ENCODE peak calls at places on chromosome 21, in five cellular contexts. K is heart left ventricle, V is stomach, O is HCT116, A is IMR-90. M is an unnamed sample.

GRCh38 chr21:25568230-25568629 is 39.1 kb downstream of the MRPL39 start:
- DNase-seq in K (peak; percentile 44), V (no peak), O (no peak), A (peak; percentile 78), M (peak; percentile 23)

GRCh38 chr21:42201615-42202161 is 17.3 kb upstream of the ABCG1 start:
- DNase-seq in K (no peak), V (no peak), O (no peak), A (no peak), M (no peak)

GRCh38 chr21:34887729-34888568 is 161.2 kb downstream of the RUNX1 start:
- DNase-seq in K (peak; percentile 88), V (peak; percentile 82), O (no peak), A (peak; percentile 99), M (peak; percentile 64)

GRCh38 chr21:44532712-44533111 is 7.3 kb downstream of the KRTAP10-1 start:
- DNase-seq in K (peak; percentile 25), V (no peak), O (no peak), A (no peak), M (no peak)

GRCh38 chr21:15037894-15038293 is 26.9 kb downstream of the NRIP1 start:
- DNase-seq in K (no peak), V (no peak), O (no peak), A (no peak), M (no peak)

GRCh38 chr21:41765393-41765950 is 1.4 kb downstream of the RIPK4 start:
- DNase-seq in K (no peak), V (no peak), O (no peak), A (no peak), M (no peak)

GRCh38 chr21:44485796-44486195 is 30.5 kb downstream of the LRRC3 start:
- DNase-seq in K (no peak), V (no peak), O (no peak), A (no peak), M (no peak)

GRCh38 chr21:43306911-43307676 is 119.8 kb downstream of the SIK1 start:
- DNase-seq in K (peak; percentile 86), V (peak; percentile 76), O (no peak), A (peak; percentile 28), M (no peak)

GRCh38 chr21:29342394-29342957 is 43.8 kb downstream of the BACH1 start:
- DNase-seq in K (peak; percentile 76), V (no peak), O (no peak), A (peak; percentile 99), M (no peak)

GRCh38 chr21:35559128-35559831 is 501.0 kb downstream of the SETD4 start:
- DNase-seq in K (no peak), V (no peak), O (no peak), A (peak; percentile 95), M (no peak)

GRCh38 chr21:34912022-34912933 is 136.8 kb downstream of the RUNX1 start:
- DNase-seq in K (no peak), V (no peak), O (no peak), A (no peak), M (no peak)

GRCh38 chr21:26368591-26368990 is 198.0 kb upstream of the APP start:
- DNase-seq in K (no peak), V (no peak), O (no peak), A (no peak), M (no peak)

GRCh38 chr21:26811031-26811430 is 34.2 kb downstream of the ADAMTS1 start:
- DNase-seq in K (no peak), V (no peak), O (no peak), A (peak; percentile 82), M (no peak)

GRCh38 chr21:17293194-17293593 is 219.6 kb upstream of the CXADR start:
- DNase-seq in K (no peak), V (no peak), O (no peak), A (no peak), M (no peak)

GRCh38 chr21:26157842-26158241 is 12.7 kb downstream of the APP start:
- DNase-seq in K (no peak), V (no peak), O (no peak), A (no peak), M (no peak)

GRCh38 chr21:14889080-14889805 is 175.6 kb downstream of the NRIP1 start:
- DNase-seq in K (no peak), V (no peak), O (no peak), A (peak; percentile 71), M (no peak)

GRCh38 chr21:35046880-35047229 is 2.2 kb downstream of the RUNX1 start:
- DNase-seq in K (peak; percentile 33), V (no peak), O (no peak), A (no peak), M (no peak)

GRCh38 chr21:29219165-29219770 is 79.5 kb upstream of the BACH1 start:
- DNase-seq in K (no peak), V (no peak), O (no peak), A (peak; percentile 47), M (no peak)

GRCh38 chr21:35045539-35046222 is 3.4 kb downstream of the RUNX1 start:
- DNase-seq in K (no peak), V (no peak), O (no peak), A (no peak), M (no peak)

GRCh38 chr21:38652396-38652795 is 153.3 kb upstream of the ETS2 start:
- DNase-seq in K (no peak), V (no peak), O (no peak), A (no peak), M (no peak)

GRCh38 chr21:38649120-38649519 is 150.8 kb upstream of the ERG start:
- DNase-seq in K (no peak), V (no peak), O (no peak), A (no peak), M (no peak)

GRCh38 chr21:38654580-38654979 is 151.1 kb upstream of the ETS2 start:
- DNase-seq in K (no peak), V (no peak), O (no peak), A (no peak), M (no peak)

GRCh38 chr21:38646213-38646837 is 148.0 kb upstream of the ERG start:
- DNase-seq in K (no peak), V (no peak), O (no peak), A (peak; percentile 66), M (no peak)

GRCh38 chr21:38651570-38651969 is 153.3 kb upstream of the ERG start:
- DNase-seq in K (no peak), V (no peak), O (no peak), A (no peak), M (no peak)
- H3K27me3 ChIP-seq in K (no peaks in the 10 kb centered on the region), V (peaks cover 50% of the 10 kb centered on the region), O (peaks cover 56% of the 10 kb centered on the region), A (peaks cover 79% of the 10 kb centered on the region), M (no peaks in the 10 kb centered on the region)

DNA sequence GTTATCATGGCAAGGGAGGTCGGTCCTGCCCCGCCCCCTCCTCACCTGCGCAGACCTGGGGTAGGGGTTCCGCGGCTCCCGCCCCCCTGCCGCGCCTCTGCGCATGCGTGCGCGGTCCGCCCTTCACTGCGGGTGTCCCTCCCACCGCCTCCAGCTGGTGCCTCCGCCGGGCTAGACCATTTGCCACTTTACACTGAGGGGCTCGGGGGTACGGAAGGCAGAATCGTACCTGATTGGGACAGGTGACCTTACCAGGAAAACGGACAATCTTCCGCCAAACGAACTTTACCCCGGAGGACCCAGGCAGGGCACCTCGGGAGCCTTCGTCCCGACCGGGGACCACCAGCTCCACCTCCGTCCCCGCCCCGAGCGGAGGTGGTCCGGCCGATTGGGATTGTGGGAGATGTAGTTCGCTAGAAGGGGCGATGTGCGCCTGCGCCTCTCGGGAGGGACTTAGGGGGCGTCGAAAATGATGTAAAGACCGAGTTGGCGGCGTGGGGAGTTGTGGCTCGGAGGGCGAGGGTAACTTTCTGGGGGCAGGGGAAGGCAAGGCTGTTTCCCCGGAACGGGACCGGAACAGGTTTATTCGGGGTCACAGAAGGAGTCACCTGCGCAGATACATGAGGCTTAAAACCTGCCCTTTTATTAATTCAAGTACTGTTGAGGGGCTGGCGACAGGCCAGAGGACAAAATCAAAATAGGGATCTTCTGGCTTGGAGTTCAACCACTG is at the start of gene DNAJC28:
- DNase-seq in K (peak; percentile 95), V (peak; percentile 94), O (peak; percentile 85), A (peak; percentile 89), M (peak; percentile 96)
- TF ChIP-seq POLR2A in K (no peak), V (no peak), O (peak; percentile 28), A (no peak), M (peak; percentile 76)

GRCh38 chr21:37547615-37547975 is 181.0 kb downstream of the DYRK1A start:
- DNase-seq in K (no peak), V (no peak), O (no peak), A (no peak), M (no peak)

GRCh38 chr21:37546949-37547614 is 180.5 kb downstream of the DYRK1A start:
- DNase-seq in K (no peak), V (no peak), O (no peak), A (no peak), M (no peak)

GRCh38 chr21:37548521-37548981 is 182.0 kb downstream of the DYRK1A start:
- DNase-seq in K (no peak), V (no peak), O (no peak), A (no peak), M (no peak)

GRCh38 chr21:37542512-37542911 is 175.9 kb downstream of the DYRK1A start:
- DNase-seq in K (no peak), V (no peak), O (no peak), A (no peak), M (no peak)

GRCh38 chr21:37546299-37546908 is 179.8 kb downstream of the DYRK1A start:
- DNase-seq in K (no peak), V (no peak), O (no peak), A (no peak), M (no peak)
- H3K27me3 ChIP-seq in K (no peaks in the 10 kb centered on the region), V (peaks cover 7% of the 10 kb centered on the region), O (no peaks in the 10 kb centered on the region), A (no peaks in the 10 kb centered on the region), M (no peaks in the 10 kb centered on the region)

GRCh38 chr21:32411366-32412161 is 942 bp upstream of the EVA1C start:
- DNase-seq in K (peak; percentile 96), V (peak; percentile 97), O (no peak), A (peak; percentile 38), M (peak; percentile 93)

GRCh38 chr21:32413697-32414578 is 1.4 kb downstream of the EVA1C start:
- DNase-seq in K (no peak), V (no peak), O (no peak), A (no peak), M (peak; percentile 72)

GRCh38 chr21:32410916-32411315 is 1.6 kb upstream of the EVA1C start:
- DNase-seq in K (peak; percentile 50), V (peak; percentile 42), O (no peak), A (no peak), M (no peak)

GRCh38 chr21:32412998-32413504 is 545 bp downstream of the EVA1C start:
- DNase-seq in K (peak; percentile 61), V (peak; percentile 57), O (no peak), A (no peak), M (peak; percentile 46)

GRCh38 chr21:32412162-32412997 is at the start of gene EVA1C:
- DNase-seq in K (peak; percentile 82), V (peak; percentile 83), O (no peak), A (peak; percentile 30), M (peak; percentile 72)
- TF ChIP-seq POLR2A in K (no peak), V (no peak), O (no peak), A (no peak), M (no peak)

DNA sequence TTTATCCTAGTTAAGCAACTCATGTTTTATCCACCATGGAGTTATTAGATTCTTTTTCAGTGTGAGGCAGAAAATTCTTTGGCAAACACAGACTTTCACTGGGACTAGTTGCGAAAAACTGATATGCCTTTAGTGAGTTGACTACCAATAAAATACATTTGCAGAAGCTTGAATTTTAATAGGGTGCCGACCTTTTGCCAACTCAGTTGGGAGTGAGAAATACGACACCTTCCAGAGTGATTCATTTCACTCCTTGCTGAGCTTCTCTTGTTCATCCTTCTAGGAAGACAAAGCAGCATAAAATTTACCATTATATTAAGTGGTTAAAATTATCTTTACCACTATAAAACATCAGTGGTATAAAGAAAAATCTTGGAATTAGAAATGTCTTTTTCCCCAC is 1.2 kb upstream of the KRTAP23-1 start:
- DNase-seq in K (no peak), V (no peak), O (no peak), A (no peak), M (no peak)
- H3K27me3 ChIP-seq in K (no peaks in the 10 kb centered on the region), V (no peaks in the 10 kb centered on the region), O (no peaks in the 10 kb centered on the region), A (no peaks in the 10 kb centered on the region), M (no peaks in the 10 kb centered on the region)

M was measured in thyroid gland.